ENCODE peak calls at places on chromosomes 5 and 9, in eight cellular contexts. M, T, Z, V, O, D, Y and K are unnamed samples.

GRCh38 chr5:81779125-81779934 is 28.4 kb upstream of the SSBP2 start:
- DNase-seq in M (peak; percentile 15), Z (peak; percentile 73), Y (no peak), T (no peak), D (no peak), V (peak; percentile 63), O (no peak), K (peak; percentile 34)

GRCh38 chr9:92561374-92562329 is 25.9 kb upstream of the ECM2 start:
- DNase-seq in D (no peak), Y (no peak), V (peak; percentile 68), O (no peak), Z (no peak), T (no peak), M (peak; percentile 69), K (peak; percentile 47)

GRCh38 chr9:101443358-101443757 is 7.8 kb upstream of the ALDOB start:
- DNase-seq in D (no peak), M (no peak), Y (no peak), V (no peak), Z (no peak), O (no peak), T (no peak), K (no peak)

GRCh38 chr5:154386952-154387629 is 58.7 kb upstream of the SAP30L start:
- DNase-seq in T (no peak), Y (no peak), O (no peak), M (no peak), V (no peak), Z (no peak), D (no peak), K (no peak)

GRCh38 chr9:135152608-135153337 is 65.3 kb downstream of the OLFM1 start:
- DNase-seq in Z (no peak), O (peak; percentile 73), D (peak; percentile 19), M (no peak), T (peak; percentile 68), V (no peak), Y (peak; percentile 46), K (no peak)

GRCh38 chr5:57676228-57677098 is 193.9 kb upstream of the ACTBL2 start:
- DNase-seq in D (no peak), Z (no peak), O (peak; percentile 24), T (no peak), M (peak; percentile 3), V (peak; percentile 60), Y (no peak), K (no peak)

GRCh38 chr5:53479656-53480473 is 564 bp upstream of the FST start:
- DNase-seq in Z (no peak), O (peak; percentile 76), D (no peak), M (peak; percentile 77), Y (peak; percentile 82), V (peak; percentile 59), T (peak; percentile 67), K (no peak)

GRCh38 chr5:76488969-76489368 is 85.9 kb downstream of the IQGAP2 start:
- DNase-seq in Y (no peak), V (no peak), O (no peak), T (no peak), M (no peak), Z (no peak), D (no peak), K (no peak)

GRCh38 chr5:72509401-72509800 is 2.2 kb upstream of the ZNF366 start:
- DNase-seq in Y (no peak), O (no peak), D (no peak), T (no peak), Z (no peak), V (no peak), M (no peak), K (no peak)

GRCh38 chr5:177596775-177597238 is 3.1 kb upstream of the B4GALT7 start:
- DNase-seq in T (no peak), M (no peak), O (no peak), Z (no peak), V (no peak), Y (no peak), D (no peak), K (no peak)

GRCh38 chr5:178331491-178331981 is 98.9 kb upstream of the PHYKPL start:
- DNase-seq in Y (peak; percentile 29), D (no peak), T (no peak), V (peak; percentile 20), M (peak; percentile 64), O (peak; percentile 68), Z (no peak), K (peak; percentile 35)

GRCh38 chr5:94908889-94909480 is 290.5 kb downstream of the SLF1 start:
- DNase-seq in Y (peak; percentile 50), T (peak; percentile 68), Z (no peak), O (peak; percentile 67), M (peak; percentile 69), V (peak; percentile 66), D (peak; percentile 35), K (no peak)

GRCh38 chr5:125536582-125536981 is 790.1 kb upstream of the ZNF608 start:
- DNase-seq in Z (no peak), Y (no peak), V (peak; percentile 48), T (no peak), M (no peak), D (no peak), O (no peak), K (no peak)
- H3K27me3 ChIP-seq in Z (no peaks in the 10 kb centered on the region), Y (no peaks in the 10 kb centered on the region), V (no peaks in the 10 kb centered on the region), T (no peaks in the 10 kb centered on the region), M (no peaks in the 10 kb centered on the region), D (no peaks in the 10 kb centered on the region), O (no peaks in the 10 kb centered on the region), K (no peaks in the 10 kb centered on the region)

DNA sequence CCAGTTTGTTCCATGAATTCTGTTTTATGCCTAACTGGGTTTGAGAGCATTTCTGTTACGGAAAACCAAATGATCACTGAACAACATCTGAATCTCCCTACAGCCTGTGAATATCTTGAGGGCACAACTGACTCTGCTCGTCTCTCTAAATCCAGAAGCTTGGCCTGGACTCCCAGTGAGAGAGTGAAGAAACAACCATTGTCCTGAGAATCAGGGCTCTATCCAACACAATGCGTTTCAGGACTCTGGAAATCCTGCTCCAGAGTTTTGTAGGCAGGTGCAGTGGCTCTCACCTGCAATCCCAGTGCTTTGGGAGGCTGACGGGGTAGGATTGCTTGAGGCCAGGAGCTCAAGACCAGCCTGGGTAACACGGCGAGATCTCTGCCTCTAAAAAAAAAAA is 7.8 kb upstream of the MVB12B start:
- DNase-seq in O (no peak), D (no peak), T (no peak), V (no peak), Z (no peak), M (no peak), Y (peak; percentile 34), K (no peak)
- H2AFZ ChIP-seq in O (no peak overlapping the region), D (no peak overlapping the region), T (peak overlapping the region; percentile 63), V (no peak overlapping the region), Z (no peak overlapping the region), M (no peak overlapping the region), Y (peak overlapping the region; percentile 43), K (no peak overlapping the region)

GRCh38 chr5:136522217-136522956 is 157.0 kb upstream of the TRPC7 start:
- DNase-seq in Z (no peak), Y (no peak), V (no peak), M (no peak), O (peak; percentile 16), T (no peak), D (no peak), K (no peak)

GRCh38 chr5:136528481-136528880 is 163.1 kb upstream of the TRPC7 start:
- DNase-seq in D (no peak), T (no peak), Z (no peak), Y (no peak), V (no peak), O (no peak), M (no peak), K (no peak)

GRCh38 chr5:136525546-136525945 is 160.2 kb upstream of the TRPC7 start:
- DNase-seq in Z (no peak), D (no peak), V (no peak), O (no peak), M (no peak), T (no peak), Y (peak; percentile 36), K (no peak)

GRCh38 chr5:136526798-136527197 is 161.5 kb upstream of the TRPC7 start:
- DNase-seq in M (no peak), V (no peak), T (no peak), D (no peak), Z (no peak), Y (no peak), O (no peak), K (no peak)

DNA sequence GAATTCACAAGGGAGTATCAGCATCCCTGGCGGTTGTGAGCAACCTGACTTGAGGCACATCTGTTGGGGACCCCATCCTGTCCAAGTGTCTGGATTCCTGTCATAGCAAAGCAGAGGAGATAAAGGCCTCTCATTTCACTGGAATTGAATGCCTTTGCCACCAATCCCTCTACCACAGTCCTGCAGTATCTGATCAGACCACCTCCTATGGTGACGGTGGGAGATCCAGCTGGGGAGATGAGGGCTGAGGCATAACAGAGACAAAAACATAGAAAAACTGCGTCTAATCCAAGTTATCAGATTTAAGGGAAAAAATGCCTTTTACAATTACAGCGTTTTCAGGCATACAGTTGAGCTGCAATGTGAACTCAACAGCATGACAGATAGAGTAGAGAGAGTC is 160.7 kb upstream of the TRPC7 start:
- DNase-seq in Z (no peak), T (no peak), D (no peak), Y (peak; percentile 18), V (no peak), M (no peak), O (no peak), K (no peak)
- TF ChIP-seq CTCF in Z (no peak), T (no peak), D (no peak), Y (no peak), V (no peak), M (no peak), O (no peak), K (no peak)

GRCh38 chr5:168877132-168877895 is 298.1 kb upstream of the PANK3 start:
- DNase-seq in D (no peak), T (no peak), O (no peak), M (no peak), V (no peak), Z (no peak), Y (peak; percentile 57), K (no peak)

GRCh38 chr5:168876419-168876818 is 297.3 kb upstream of the PANK3 start:
- DNase-seq in D (no peak), V (no peak), M (no peak), O (no peak), T (no peak), Y (no peak), Z (no peak), K (no peak)

GRCh38 chr5:168872246-168872645 is 293.1 kb upstream of the PANK3 start:
- DNase-seq in M (no peak), T (no peak), O (no peak), D (no peak), Z (no peak), V (no peak), Y (no peak), K (no peak)

GRCh38 chr5:168875839-168876238 is 296.7 kb upstream of the PANK3 start:
- DNase-seq in D (no peak), T (peak; percentile 40), M (no peak), V (no peak), O (peak; percentile 55), Y (no peak), Z (no peak), K (no peak)

DNA sequence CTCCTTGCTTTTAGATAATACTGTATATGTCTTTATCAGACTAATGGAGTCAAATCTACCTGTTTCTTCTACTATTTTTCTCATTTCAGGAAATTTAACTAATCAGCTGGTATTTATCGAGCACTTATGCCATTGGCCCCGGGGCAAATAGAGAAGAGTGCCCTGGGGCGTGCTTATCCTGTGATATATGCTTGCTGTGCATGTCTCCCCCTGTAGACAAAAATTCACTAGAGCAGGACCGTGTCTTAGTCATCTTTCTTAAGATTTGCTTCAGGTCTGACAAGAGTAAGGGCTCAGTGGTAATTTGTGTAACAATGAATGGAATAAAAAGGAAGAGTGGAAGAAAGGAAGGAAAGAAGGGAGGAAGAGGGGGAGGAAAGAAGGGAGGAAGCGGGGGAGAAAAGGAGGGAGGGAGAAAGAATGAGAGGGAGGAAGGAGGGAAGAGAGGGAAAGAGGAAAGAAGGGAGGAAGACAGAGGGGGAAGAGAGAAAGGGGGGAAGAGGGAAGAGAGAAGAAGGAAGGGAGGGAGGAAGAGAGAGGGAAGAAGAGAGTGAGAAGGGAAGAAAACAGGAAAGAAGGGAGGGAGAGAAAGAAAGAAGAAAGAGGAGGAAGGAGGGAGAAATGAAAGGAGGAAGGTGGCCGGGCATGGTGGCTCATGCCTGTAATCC is 295.7 kb upstream of the PANK3 start:
- DNase-seq in V (no peak), M (peak; percentile 14), Y (peak; percentile 59), T (peak; percentile 76), Z (peak; percentile 17), O (peak; percentile 41), D (peak; percentile 16), K (no peak)
- H3K27me3 ChIP-seq in V (no peaks in the 10 kb centered on the region), M (peaks cover 84% of the 10 kb centered on the region), Y (no peaks in the 10 kb centered on the region), T (no peaks in the 10 kb centered on the region), Z (no peaks in the 10 kb centered on the region), O (no peaks in the 10 kb centered on the region), D (peaks cover 81% of the 10 kb centered on the region), K (peaks cover 91% of the 10 kb centered on the region)